ENCODE peak calls at places on chromosomes 7 and 10, in four cellular contexts. T, L, G and S are unnamed samples.

GRCh38 chr7:157501576-157501975 is 164.8 kb downstream of the DNAJB6 start:
- DNase-seq in T (no peak), L (no peak), G (no peak), S (no peak)

GRCh38 chr7:69861233-69861632 is 263.0 kb downstream of the AUTS2 start:
- DNase-seq in T (no peak), L (no peak), G (no peak), S (no peak)

GRCh38 chr10:131775833-131776232 is 125.0 kb upstream of the PPP2R2D start:
- DNase-seq in T (no peak), L (no peak), G (no peak), S (no peak)

GRCh38 chr10:97813311-97813710 is 36.3 kb upstream of the GOLGA7B start:
- DNase-seq in T (no peak), L (no peak), G (no peak), S (no peak)

GRCh38 chr7:139661043-139661440 is 116.8 kb downstream of the HIPK2 start:
- DNase-seq in T (no peak), L (no peak), G (no peak), S (no peak)

GRCh38 chr7:51467384-51468017 is 150.9 kb upstream of the COBL start:
- DNase-seq in T (no peak), L (no peak), G (no peak), S (no peak)

GRCh38 chr10:58356756-58357155 is 21.9 kb downstream of the UBE2D1 start:
- DNase-seq in T (no peak), L (no peak), G (no peak), S (no peak)

GRCh38 chr7:106110238-106110560 is 1.9 kb downstream of the SYPL1 start:
- DNase-seq in T (no peak), L (no peak), G (no peak), S (no peak)

GRCh38 chr10:3784510-3785250 is at the start of gene KLF6:
- DNase-seq in T (no peak), L (no peak), G (no peak), S (no peak)

GRCh38 chr10:103069453-103070331 is 123.4 kb downstream of the NT5C2 start:
- DNase-seq in T (peak; percentile 46), L (peak; percentile 40), G (no peak), S (no peak)

GRCh38 chr7:158327571-158328180 is 259.9 kb downstream of the PTPRN2 start:
- DNase-seq in T (no peak), L (no peak), G (no peak), S (no peak)

GRCh38 chr7:1252543-1253090 is 19.9 kb downstream of the UNCX start:
- DNase-seq in T (no peak), L (no peak), G (no peak), S (no peak)

GRCh38 chr7:42219447-42219846 is 17.6 kb downstream of the GLI3 start:
- DNase-seq in T (no peak), L (no peak), G (no peak), S (no peak)

GRCh38 chr7:81691199-81691821 is 78.5 kb downstream of the HGF start:
- DNase-seq in T (no peak), L (no peak), G (no peak), S (no peak)

GRCh38 chr7:66152538-66153191 is 38.0 kb downstream of the CRCP start:
- DNase-seq in T (no peak), L (no peak), G (no peak), S (no peak)

GRCh38 chr7:128886391-128887168 is 23.9 kb downstream of the ATP6V1F start:
- DNase-seq in T (no peak), L (no peak), G (no peak), S (no peak)

GRCh38 chr10:13936826-13937225 is 350.1 kb downstream of the PRPF18 start:
- DNase-seq in T (no peak), L (no peak), G (no peak), S (no peak)

GRCh38 chr7:25409897-25410635 is 181.8 kb upstream of the NPVF start:
- DNase-seq in T (no peak), L (no peak), G (no peak), S (no peak)

GRCh38 chr7:151174246-151175046 is 7.0 kb upstream of the GBX1 start:
- DNase-seq in T (no peak), L (no peak), G (no peak), S (no peak)

GRCh38 chr7:44466300-44467216 is 23.9 kb downstream of the NUDCD3 start:
- DNase-seq in T (no peak), L (no peak), G (peak; percentile 47), S (no peak)

GRCh38 chr10:27383595-27384542 is 120.2 kb upstream of the RAB18 start:
- DNase-seq in T (no peak), L (peak; percentile 67), G (no peak), S (no peak)

GRCh38 chr7:150451833-150452431 is 1.5 kb downstream of the GIMAP8 start:
- DNase-seq in T (no peak), L (no peak), G (no peak), S (no peak)

GRCh38 chr10:119316729-119317097 is 109.3 kb downstream of the GRK5 start:
- DNase-seq in T (no peak), L (peak; percentile 83), G (peak; percentile 42), S (peak; percentile 53)

GRCh38 chr10:5089869-5090268 is 4.3 kb upstream of the AKR1C3 start:
- DNase-seq in T (no peak), L (no peak), G (no peak), S (no peak)

GRCh38 chr7:930975-931758 is 23.3 kb downstream of the ADAP1 start:
- DNase-seq in T (no peak), L (no peak), G (no peak), S (no peak)

GRCh38 chr10:43679509-43679908 is 30.8 kb upstream of the ZNF32 start:
- DNase-seq in T (no peak), L (no peak), G (no peak), S (no peak)

GRCh38 chr10:32155075-32155516 is 98.9 kb upstream of the KIF5B start:
- DNase-seq in T (no peak), L (peak; percentile 72), G (no peak), S (no peak)

GRCh38 chr10:64211466-64211865 is 690.3 kb downstream of the REEP3 start:
- DNase-seq in T (no peak), L (no peak), G (no peak), S (no peak)

GRCh38 chr10:114520453-114520852 is 116.2 kb upstream of the AFAP1L2 start:
- DNase-seq in T (no peak), L (peak; percentile 92), G (no peak), S (peak; percentile 77)

GRCh38 chr7:75958802-75959543 is 35.4 kb downstream of the TMEM120A start:
- DNase-seq in T (no peak), L (peak; percentile 93), G (no peak), S (no peak)

GRCh38 chr10:126208736-126209317 is 179.4 kb downstream of the ADAM12 start:
- DNase-seq in T (no peak), L (no peak), G (no peak), S (no peak)

GRCh38 chr7:39096220-39096619 is 118.5 kb downstream of the POU6F2 start:
- DNase-seq in T (no peak), L (peak; percentile 31), G (no peak), S (no peak)

GRCh38 chr7:149355390-149356048 is 93.5 kb downstream of the ZNF783 start:
- DNase-seq in T (no peak), L (peak; percentile 95), G (no peak), S (no peak)

GRCh38 chr7:149348758-149349369 is 86.9 kb downstream of the ZNF783 start:
- DNase-seq in T (no peak), L (no peak), G (no peak), S (no peak)

GRCh38 chr7:149354119-149354518 is 92.1 kb downstream of the ZNF783 start:
- DNase-seq in T (no peak), L (no peak), G (no peak), S (no peak)
- TF ChIP-seq CTCF in T (no peak), L (no peak), G (no peak), S (no peak)

DNA sequence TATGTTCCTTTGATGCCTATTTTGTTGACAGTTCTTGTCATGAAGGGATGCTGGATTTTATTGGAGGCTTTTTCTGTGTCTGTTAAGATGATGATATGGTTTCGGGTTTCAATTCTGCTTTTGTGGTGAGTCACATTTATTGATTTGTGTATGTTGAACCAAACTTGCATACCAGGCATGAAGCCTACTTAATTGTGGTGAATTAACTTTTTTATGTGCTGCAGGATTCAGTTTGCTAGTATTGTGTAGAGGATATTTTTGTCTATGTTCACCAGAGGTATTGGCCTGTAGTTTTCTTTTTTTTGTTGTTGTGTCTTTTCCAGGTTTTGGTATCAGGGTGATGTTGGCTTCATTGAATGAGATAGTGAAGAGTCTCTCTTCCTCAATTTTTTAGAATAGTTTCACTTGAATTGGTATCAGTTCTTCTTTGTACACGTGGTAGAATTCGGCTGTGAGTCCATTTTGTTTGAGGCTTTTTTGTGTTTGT is 345.9 kb downstream of the KIF20B start:
- DNase-seq in T (peak; percentile 90), L (no peak), G (no peak), S (no peak)
- H3K4me3 ChIP-seq in T (no peak overlapping the region), L (no peak overlapping the region), G (no peak overlapping the region), S (no peak overlapping the region)

DNA sequence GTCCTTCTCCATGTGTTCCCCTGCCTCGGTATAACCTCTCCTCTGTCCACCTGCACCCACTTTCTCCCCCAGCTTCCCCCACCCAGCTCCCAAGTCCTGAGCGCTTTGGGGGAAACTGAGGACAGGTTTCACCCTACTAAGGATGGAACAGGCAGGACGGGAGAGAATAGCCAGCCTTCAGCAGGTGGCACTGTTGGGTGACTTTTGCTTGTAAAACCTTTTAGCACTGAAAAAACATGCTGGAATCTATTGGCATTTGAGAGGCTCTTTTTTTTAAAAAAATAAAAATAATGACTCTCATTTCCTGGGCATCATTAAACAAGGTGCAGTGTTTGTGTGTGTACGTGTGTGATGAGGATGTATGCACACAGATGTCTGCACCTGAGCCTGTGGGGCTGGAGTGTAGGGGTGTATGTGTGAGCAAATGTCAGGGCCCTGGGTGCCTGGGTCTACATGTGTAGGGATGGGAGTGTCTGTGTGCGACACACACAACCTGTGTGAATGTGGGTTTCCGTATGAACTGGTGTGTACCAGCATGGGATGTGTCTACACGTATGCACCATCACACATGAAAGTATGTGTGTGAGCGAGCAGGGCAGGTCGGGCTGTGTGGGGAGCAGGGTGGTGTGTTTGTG is 177.9 kb downstream of the RPS24 start:
- DNase-seq in T (no peak), L (no peak), G (no peak), S (peak; percentile 19)
- TF ChIP-seq CTCF in T (no peak), L (peak; percentile 84), G (peak; percentile 76), S (peak; percentile 86)

GRCh38 chr10:95517536-95518454 is 43.4 kb downstream of the SORBS1 start:
- DNase-seq in T (no peak), L (peak; percentile 73), G (no peak), S (peak; percentile 86)
- H3K4me3 ChIP-seq in T (no peak overlapping the region), L (no peak overlapping the region), G (no peak overlapping the region), S (no peak overlapping the region)

DNA sequence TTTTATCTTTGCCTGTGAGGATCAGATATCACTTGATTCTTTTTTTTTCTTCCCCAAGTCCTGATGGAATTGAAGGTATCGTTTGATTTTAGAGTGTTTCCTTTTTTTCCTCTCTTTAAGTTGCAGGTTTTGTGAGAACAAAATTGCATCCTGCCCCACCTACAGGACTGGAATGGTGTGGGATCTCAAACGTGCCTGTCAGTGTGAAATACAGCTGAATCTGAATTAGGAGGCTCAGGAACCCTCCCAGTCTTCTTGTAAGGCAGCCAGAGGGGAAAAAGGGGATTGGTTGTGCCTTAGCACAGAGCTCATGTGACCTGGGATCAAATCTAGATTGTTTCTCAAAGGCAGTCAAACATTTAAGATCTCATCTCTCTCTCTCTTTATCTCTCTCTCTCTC is 32.7 kb upstream of the KLHL7 start:
- DNase-seq in T (no peak), L (no peak), G (no peak), S (no peak)
- TF ChIP-seq CTCF in T (no peak), L (no peak), G (no peak), S (no peak)